ENCODE peak calls at places on chromosome X, in eight cellular contexts. T is OCI-LY7, O is right atrium auricular region, U is DND-41, E is body of pancreas, D is IMR-90, J is mammary epithelial cell, C is right lobe of liver. Y is an unnamed sample. For H3K4me1, the result is how much of the 10 kb centered on the place peaks cover.

GRCh38 chrX:137143864-137144263 is 110.1 kb upstream of the GPR101 start:
- DNase-seq in T (no peak), C (no peak), O (no peak), E (no peak), J (no peak), U (no peak), D (no peak), Y (no peak)

GRCh38 chrX:148984238-148984637 is 483.8 kb downstream of the AFF2 start:
- DNase-seq in T (peak), D (no peak), C (no peak), J (no peak), O (no peak), E (no peak), U (no peak), Y (no peak)

GRCh38 chrX:101685923-101686322 is 26.3 kb upstream of the ARMCX2 start:
- DNase-seq in U (no peak), E (no peak), C (no peak), T (no peak), D (no peak), J (no peak), O (no peak), Y (no peak)

GRCh38 chrX:51148848-51149247 is 183.8 kb upstream of the NUDT10 start:
- DNase-seq in D (no peak), U (no peak), E (no peak), O (no peak), J (peak), T (peak), C (no peak), Y (no peak)

GRCh38 chrX:85365370-85365995 is 14.0 kb downstream of the POF1B start:
- DNase-seq in T (no peak), U (no peak), O (no peak), C (no peak), E (no peak), J (no peak), D (no peak), Y (no peak)

GRCh38 chrX:74179071-74179470 is 124.9 kb upstream of the ZCCHC13 start:
- DNase-seq in E (no peak), O (no peak), T (no peak), J (no peak), D (peak), U (no peak), C (no peak), Y (no peak)

GRCh38 chrX:31201503-31201902 is 129.7 kb upstream of the FTHL17 start:
- DNase-seq in J (no peak), U (no peak), T (no peak), C (no peak), E (no peak), D (no peak), O (no peak), Y (no peak)

GRCh38 chrX:114162068-114162735 is 421.7 kb upstream of the HTR2C start:
- DNase-seq in U (no peak), E (no peak), J (no peak), C (no peak), T (no peak), D (no peak), O (no peak), Y (no peak)

GRCh38 chrX:43899878-43900815 is 17.9 kb upstream of the MAOB start:
- DNase-seq in E (no peak), T (no peak), J (no peak), U (no peak), O (no peak), C (no peak), D (no peak), Y (no peak)

GRCh38 chrX:31099536-31100090 is 27.8 kb upstream of the FTHL17 start:
- DNase-seq in U (no peak), E (no peak), J (peak), T (no peak), D (no peak), C (no peak), O (no peak), Y (no peak)

GRCh38 chrX:15382809-15383208 is 1.4 kb downstream of the VEGFD start:
- DNase-seq in O (no peak), C (no peak), U (no peak), D (no peak), T (no peak), J (no peak), E (no peak), Y (no peak)
- TF ChIP-seq CTCF in O (no peak), C (no peak), U (no peak), D (peak), T (peak), J (peak), E (no peak), Y (no peak)

GRCh38 chrX:2159393-2159792 is 341.4 kb downstream of the DHRSX start:
- DNase-seq in J (no peak), O (no peak), C (no peak), D (no peak), U (no peak), E (no peak), T (no peak), Y (no peak)

GRCh38 chrX:2159858-2160257 is 340.9 kb downstream of the DHRSX start:
- DNase-seq in D (no peak), E (no peak), T (no peak), O (no peak), C (no peak), J (no peak), U (no peak), Y (no peak)

GRCh38 chrX:2162695-2163094 is 338.1 kb downstream of the DHRSX start:
- DNase-seq in O (no peak), C (no peak), U (no peak), J (no peak), D (no peak), T (no peak), E (no peak), Y (no peak)
- H3K27ac ChIP-seq in O (no peak), C (no peak), U (no peak), J (no peak), D (no peak), T (no peak), E (no peak), Y (no peak)

DNA sequence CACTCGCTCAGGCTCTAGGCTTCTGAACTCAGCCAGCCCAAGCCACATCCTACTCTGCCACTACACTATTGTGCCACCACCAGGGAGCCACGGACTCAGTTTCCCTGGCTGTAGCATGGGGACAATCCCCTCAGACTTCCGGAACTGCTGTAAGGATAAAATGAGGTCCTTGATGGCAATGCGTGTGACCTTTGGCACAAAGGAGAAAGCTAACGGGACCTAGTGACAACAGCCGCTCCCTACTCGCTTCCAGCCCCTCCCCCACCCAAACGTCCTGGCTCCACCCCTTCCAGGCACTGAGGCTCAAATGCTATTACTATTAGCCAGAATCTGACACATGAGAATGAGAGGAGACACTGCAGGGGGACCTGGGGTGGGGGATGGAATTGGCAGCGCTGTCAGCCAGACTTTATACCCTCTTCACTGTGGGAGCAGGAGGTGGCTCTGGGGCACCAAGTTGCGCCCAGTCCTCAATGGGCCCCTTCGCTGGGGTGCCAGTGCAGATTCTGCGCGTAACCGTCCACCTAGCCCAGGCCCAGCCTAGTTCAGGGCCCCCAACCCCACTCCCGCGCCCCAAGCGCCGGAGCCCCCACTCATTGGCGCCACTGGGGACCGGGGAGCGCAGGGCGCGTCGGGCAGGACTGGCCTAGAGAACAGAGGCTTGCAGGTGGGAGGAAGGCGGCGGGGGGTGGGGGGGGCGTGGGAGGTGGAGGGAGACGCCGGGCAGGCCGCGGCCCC is 5.3 kb upstream of the DUSP9 start:
- DNase-seq in D (no peak), T (no peak), O (no peak), U (no peak), E (no peak), J (no peak), C (no peak), Y (no peak)
- H3K4me1 ChIP-seq in D (under half), T (under half), O (under half), U (under half), E (under half), J (under half), C (under half), Y (under half)

GRCh38 chrX:499870-500364 is 113.2 kb upstream of the PPP2R3B start:
- DNase-seq in E (no peak), J (no peak), T (no peak), C (no peak), U (no peak), D (no peak), O (no peak), Y (no peak)

GRCh38 chrX:497201-497710 is 110.5 kb upstream of the PPP2R3B start:
- DNase-seq in J (no peak), D (no peak), U (no peak), C (no peak), O (no peak), T (no peak), E (no peak), Y (no peak)

GRCh38 chrX:506341-506740 is 119.6 kb upstream of the PPP2R3B start:
- DNase-seq in D (no peak), C (no peak), U (no peak), E (no peak), O (no peak), J (no peak), T (no peak), Y (no peak)

DNA sequence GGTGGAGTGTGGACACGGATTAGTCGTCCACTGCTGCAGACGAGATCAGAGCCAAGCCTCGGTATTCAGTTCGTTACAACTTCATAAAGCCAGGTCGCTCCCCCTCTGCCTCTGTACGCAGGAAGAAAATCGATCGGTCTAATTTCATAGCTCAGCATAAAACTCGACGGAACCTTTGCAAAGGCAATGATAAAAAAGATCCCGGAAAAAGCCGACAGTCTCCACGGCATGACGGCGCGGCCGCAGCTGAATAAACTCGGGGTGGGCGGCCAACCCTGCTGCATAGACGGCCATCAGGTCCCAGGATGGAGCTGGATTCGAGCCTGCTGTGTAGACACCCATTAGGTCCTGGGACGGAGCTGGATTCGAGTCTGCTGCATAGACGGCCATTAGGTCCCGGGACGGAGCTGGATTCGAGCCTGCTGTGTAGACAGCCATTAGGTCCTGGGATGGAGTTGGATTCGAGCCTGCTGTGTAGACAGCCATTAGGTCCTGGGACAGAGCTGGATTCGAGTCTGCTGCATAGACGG is 113.8 kb upstream of the PPP2R3B start:
- DNase-seq in U (no peak), J (no peak), T (no peak), E (no peak), O (peak), C (no peak), D (no peak), Y (no peak)
- TF ChIP-seq CTCF in U (no peak), J (no peak), T (no peak), E (no peak), O (no peak), C (no peak), D (no peak), Y (no peak)

GRCh38 chrX:40260123-40260751 is 162.5 kb upstream of the BCOR start:
- DNase-seq in U (peak), T (no peak), J (no peak), D (no peak), E (no peak), C (no peak), O (no peak), Y (peak)
- H3K27ac ChIP-seq in U (no peak), T (no peak), J (no peak), D (no peak), E (no peak), C (no peak), O (no peak), Y (no peak)

GRCh38 chrX:118286066-118286758 is 59.7 kb upstream of the WDR44 start:
- DNase-seq in E (no peak), C (no peak), J (no peak), T (no peak), O (no peak), U (no peak), D (no peak), Y (no peak)
- H3K4me1 ChIP-seq in E (under half), C (under half), J (under half), T (under half), O (under half), U (under half), D (under half), Y (under half)

DNA sequence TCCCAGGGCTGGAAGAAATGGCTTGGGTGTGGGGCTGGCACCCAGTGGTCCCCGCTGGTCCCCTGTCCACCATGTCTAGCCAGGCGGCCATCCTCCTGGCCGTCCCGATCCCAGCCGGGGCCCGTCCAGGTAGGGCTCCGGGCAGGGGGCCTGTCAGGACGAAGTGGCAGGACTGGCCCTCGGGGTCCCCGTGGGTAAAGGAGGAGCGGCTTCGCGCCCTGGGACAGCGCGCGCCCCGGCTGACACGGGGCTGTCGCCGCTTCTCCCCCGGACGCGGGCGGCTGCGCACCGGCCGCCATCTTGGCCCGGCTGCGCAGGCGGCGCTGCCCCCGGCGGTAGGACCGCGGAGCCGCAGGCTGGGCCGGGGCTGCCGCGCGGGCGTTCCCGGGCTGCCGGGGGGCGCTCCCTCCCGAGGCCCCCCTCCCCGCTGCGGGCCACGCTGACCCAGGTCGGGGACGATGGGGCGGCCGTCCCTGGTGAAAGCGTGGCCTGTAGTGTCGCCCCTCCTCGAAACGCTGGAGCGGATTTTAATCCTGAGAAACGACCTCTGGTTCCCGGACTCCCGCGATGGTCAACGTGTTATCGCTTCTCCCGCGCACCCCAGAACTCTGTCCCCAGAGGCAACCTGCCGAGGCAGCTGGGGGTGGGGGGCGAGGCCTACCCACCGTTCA is 60.4 kb upstream of the BCOR start:
- DNase-seq in O (no peak), U (peak), D (peak), C (peak), E (no peak), T (peak), J (no peak), Y (no peak)
- TF ChIP-seq CTCF in O (peak), U (peak), D (peak), C (peak), E (peak), T (peak), J (no peak), Y (peak)

DNA sequence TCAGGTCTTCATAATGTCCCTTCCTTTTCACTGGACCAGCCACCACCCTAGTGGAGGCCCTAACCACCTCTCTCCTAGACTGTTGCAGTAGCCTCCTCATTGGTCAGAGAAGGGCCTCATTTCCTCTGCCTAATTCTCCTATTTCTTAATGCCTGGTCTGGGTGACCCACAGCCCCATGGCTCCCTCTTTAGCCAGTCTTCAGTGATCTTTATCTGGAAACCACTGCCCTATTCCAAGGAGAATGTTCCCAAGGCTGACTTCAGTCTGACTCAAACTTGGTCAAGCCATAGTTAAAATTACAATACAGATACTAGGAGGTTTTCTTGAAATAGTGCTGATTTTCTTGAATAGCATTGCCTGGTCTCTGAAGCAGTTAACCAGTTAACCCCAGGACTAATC is 53.6 kb upstream of the PRPS1 start:
- DNase-seq in J (peak), U (no peak), D (peak), C (no peak), T (no peak), O (no peak), E (no peak), Y (no peak)
- H3K27ac ChIP-seq in J (peak), U (no peak), D (peak), C (no peak), T (no peak), O (no peak), E (peak), Y (no peak)